ENCODE peak calls at places on chromosomes 4 and X, in eight cellular contexts. One of them, this sample, is unnamed.
A peak's percentile ranks its signal among the peaks of the same experiment; 100 is the strongest.

GRCh38 chr4:154854362-154854761 is 73.3 kb downstream of the RBM46 start:
- DNase-seq in activated CD8-positive, alpha-beta memory T cell treated with anti-CD3 and anti-CD28 coated beads for 1 hour: no peak
- DNase-seq in chondrocyte: no peak
- DNase-seq in foreskin fibroblast: no peak
- DNase-seq in tibial artery: no peak
- DNase-seq in endothelial cell: no peak
- DNase-seq in lower leg skin: no peak
- DNase-seq in hepatocyte: peak; percentile 32
- DNase-seq in this sample: no peak

GRCh38 chrX:18810416-18810815 is 103.0 kb downstream of the PPEF1 start:
- DNase-seq in foreskin fibroblast: no peak
- DNase-seq in activated CD8-positive, alpha-beta memory T cell treated with anti-CD3 and anti-CD28 coated beads for 1 hour: no peak
- DNase-seq in endothelial cell: no peak
- DNase-seq in lower leg skin: no peak
- DNase-seq in tibial artery: no peak
- DNase-seq in chondrocyte: no peak
- DNase-seq in hepatocyte: no peak
- DNase-seq in this sample: no peak

GRCh38 chr4:12875640-12876243 is 608.4 kb downstream of the RAB28 start:
- DNase-seq in foreskin fibroblast: no peak
- DNase-seq in tibial artery: no peak
- DNase-seq in hepatocyte: peak; percentile 45
- DNase-seq in endothelial cell: no peak
- DNase-seq in lower leg skin: no peak
- DNase-seq in activated CD8-positive, alpha-beta memory T cell treated with anti-CD3 and anti-CD28 coated beads for 1 hour: no peak
- DNase-seq in chondrocyte: no peak
- DNase-seq in this sample: no peak

GRCh38 chrX:20545538-20545937 is 278.8 kb upstream of the RPS6KA3 start:
- DNase-seq in tibial artery: no peak
- DNase-seq in lower leg skin: no peak
- DNase-seq in foreskin fibroblast: no peak
- DNase-seq in chondrocyte: no peak
- DNase-seq in activated CD8-positive, alpha-beta memory T cell treated with anti-CD3 and anti-CD28 coated beads for 1 hour: no peak
- DNase-seq in endothelial cell: no peak
- DNase-seq in hepatocyte: no peak
- DNase-seq in this sample: no peak

GRCh38 chrX:85052207-85052606 is 48.5 kb downstream of the APOOL start:
- DNase-seq in hepatocyte: no peak
- DNase-seq in lower leg skin: no peak
- DNase-seq in activated CD8-positive, alpha-beta memory T cell treated with anti-CD3 and anti-CD28 coated beads for 1 hour: no peak
- DNase-seq in foreskin fibroblast: no peak
- DNase-seq in tibial artery: no peak
- DNase-seq in endothelial cell: no peak
- DNase-seq in chondrocyte: no peak
- DNase-seq in this sample: no peak

GRCh38 chr4:110033994-110034393 is 121.3 kb downstream of the EGF start:
- DNase-seq in tibial artery: peak; percentile 34
- DNase-seq in activated CD8-positive, alpha-beta memory T cell treated with anti-CD3 and anti-CD28 coated beads for 1 hour: no peak
- DNase-seq in endothelial cell: no peak
- DNase-seq in chondrocyte: no peak
- DNase-seq in lower leg skin: peak; percentile 22
- DNase-seq in hepatocyte: no peak
- DNase-seq in foreskin fibroblast: no peak
- DNase-seq in this sample: no peak

GRCh38 chr4:98516042-98516440 is 142.4 kb downstream of the TSPAN5 start:
- DNase-seq in tibial artery: no peak
- DNase-seq in foreskin fibroblast: peak; percentile 80
- DNase-seq in endothelial cell: no peak
- DNase-seq in chondrocyte: no peak
- DNase-seq in hepatocyte: peak; percentile 44
- DNase-seq in activated CD8-positive, alpha-beta memory T cell treated with anti-CD3 and anti-CD28 coated beads for 1 hour: no peak
- DNase-seq in lower leg skin: no peak
- DNase-seq in this sample: no peak

GRCh38 chr4:88158360-88159136 is at the start of gene ABCG2:
- DNase-seq in hepatocyte: peak; percentile 62
- DNase-seq in activated CD8-positive, alpha-beta memory T cell treated with anti-CD3 and anti-CD28 coated beads for 1 hour: no peak
- DNase-seq in tibial artery: peak; percentile 24
- DNase-seq in endothelial cell: peak; percentile 31
- DNase-seq in foreskin fibroblast: peak; percentile 41
- DNase-seq in lower leg skin: no peak
- DNase-seq in chondrocyte: no peak
- DNase-seq in this sample: peak; percentile 54

GRCh38 chr4:189136462-189136861 is 804.2 kb upstream of the FRG1 start:
- DNase-seq in chondrocyte: no peak
- DNase-seq in foreskin fibroblast: no peak
- DNase-seq in activated CD8-positive, alpha-beta memory T cell treated with anti-CD3 and anti-CD28 coated beads for 1 hour: no peak
- DNase-seq in tibial artery: no peak
- DNase-seq in endothelial cell: no peak
- DNase-seq in hepatocyte: no peak
- DNase-seq in lower leg skin: no peak
- DNase-seq in this sample: no peak

GRCh38 chr4:185242749-185243533 is 33.5 kb downstream of the SNX25 start:
- DNase-seq in activated CD8-positive, alpha-beta memory T cell treated with anti-CD3 and anti-CD28 coated beads for 1 hour: no peak
- DNase-seq in hepatocyte: no peak
- DNase-seq in tibial artery: no peak
- DNase-seq in foreskin fibroblast: no peak
- DNase-seq in endothelial cell: no peak
- DNase-seq in lower leg skin: no peak
- DNase-seq in chondrocyte: no peak
- DNase-seq in this sample: no peak

GRCh38 chrX:31228909-31229308 is 157.1 kb upstream of the FTHL17 start:
- DNase-seq in endothelial cell: no peak
- DNase-seq in foreskin fibroblast: no peak
- DNase-seq in tibial artery: no peak
- DNase-seq in activated CD8-positive, alpha-beta memory T cell treated with anti-CD3 and anti-CD28 coated beads for 1 hour: no peak
- DNase-seq in chondrocyte: no peak
- DNase-seq in lower leg skin: no peak
- DNase-seq in hepatocyte: no peak
- DNase-seq in this sample: no peak

GRCh38 chrX:152155766-152156310 is 17.5 kb upstream of the MAGEA10 start:
- DNase-seq in foreskin fibroblast: no peak
- DNase-seq in tibial artery: no peak
- DNase-seq in hepatocyte: no peak
- DNase-seq in endothelial cell: no peak
- DNase-seq in chondrocyte: no peak
- DNase-seq in activated CD8-positive, alpha-beta memory T cell treated with anti-CD3 and anti-CD28 coated beads for 1 hour: no peak
- DNase-seq in lower leg skin: no peak
- DNase-seq in this sample: no peak

GRCh38 chr4:180610317-180610716 is 1632.9 kb upstream of the TENM3 start:
- DNase-seq in hepatocyte: peak; percentile 16
- DNase-seq in tibial artery: no peak
- DNase-seq in foreskin fibroblast: no peak
- DNase-seq in chondrocyte: no peak
- DNase-seq in endothelial cell: no peak
- DNase-seq in lower leg skin: no peak
- DNase-seq in activated CD8-positive, alpha-beta memory T cell treated with anti-CD3 and anti-CD28 coated beads for 1 hour: no peak
- DNase-seq in this sample: no peak